ENCODE peak calls at places on chromosomes 11 and 22, in eight cellular contexts. R is lung, X is epithelial cell of proximal tubule, Z is HL-60, P is RWPE1, D is fibroblast of lung, Y is neural crest cell, N is lower leg skin. V is an unnamed sample.
A peak's percentile ranks its signal among the peaks of the same experiment; 100 is the strongest.

GRCh38 chr11:103845331-103845730 is 191.1 kb upstream of the DDI1 start:
- DNase-seq in Z (no peak), X (no peak), P (no peak), D (peak; percentile 57), Y (no peak), N (no peak), R (no peak), V (no peak)

GRCh38 chr11:119209186-119209585 is 3.0 kb downstream of the CBL start:
- DNase-seq in P (no peak), D (no peak), Z (no peak), N (no peak), X (no peak), Y (no peak), R (no peak), V (no peak)

GRCh38 chr11:72411623-72412532 is 22.5 kb downstream of the CLPB start:
- DNase-seq in R (no peak), P (no peak), Z (peak; percentile 79), N (peak; percentile 47), D (peak; percentile 19), Y (peak; percentile 21), X (no peak), V (no peak)

GRCh38 chr22:49297286-49297870 is 530.3 kb downstream of the BRD1 start:
- DNase-seq in D (no peak), X (no peak), N (no peak), R (no peak), Z (no peak), P (no peak), Y (no peak), V (peak; percentile 80)

GRCh38 chr11:113796663-113797259 is 17.2 kb downstream of the CLDN25 start:
- DNase-seq in Z (peak; percentile 20), D (peak; percentile 29), P (peak; percentile 53), X (no peak), Y (peak; percentile 13), N (no peak), R (no peak), V (no peak)

GRCh38 chr11:82899957-82900276 is 313 bp downstream of the PRCP start:
- DNase-seq in Z (no peak), R (no peak), D (peak; percentile 6), N (no peak), X (no peak), Y (no peak), P (no peak), V (no peak)

GRCh38 chr22:46198274-46198673 is 47.9 kb downstream of the PPARA start:
- DNase-seq in P (no peak), D (no peak), N (no peak), Y (no peak), X (no peak), Z (no peak), R (no peak), V (no peak)

GRCh38 chr11:72091292-72091691 is 10.6 kb downstream of the LRRC51 start:
- DNase-seq in P (peak; percentile 75), R (peak; percentile 79), Z (peak; percentile 93), X (no peak), Y (peak; percentile 58), D (peak; percentile 41), N (peak; percentile 71), V (no peak)

GRCh38 chr11:12542186-12542935 is 131.9 kb upstream of the TEAD1 start:
- DNase-seq in X (no peak), Y (no peak), R (no peak), Z (no peak), D (no peak), P (no peak), N (no peak), V (peak; percentile 73)

GRCh38 chr11:12540913-12541587 is 133.2 kb upstream of the TEAD1 start:
- DNase-seq in Z (no peak), P (peak; percentile 40), Y (no peak), R (no peak), X (no peak), N (no peak), D (peak; percentile 96), V (peak; percentile 80)

GRCh38 chr11:12539570-12539969 is 134.7 kb upstream of the TEAD1 start:
- DNase-seq in Y (no peak), P (peak; percentile 86), Z (no peak), D (peak; percentile 94), X (no peak), R (no peak), N (no peak), V (no peak)

GRCh38 chr11:12540075-12540685 is 134.0 kb upstream of the TEAD1 start:
- DNase-seq in P (no peak), Z (no peak), X (no peak), R (no peak), N (no peak), Y (no peak), D (peak; percentile 75), V (peak; percentile 46)

DNA sequence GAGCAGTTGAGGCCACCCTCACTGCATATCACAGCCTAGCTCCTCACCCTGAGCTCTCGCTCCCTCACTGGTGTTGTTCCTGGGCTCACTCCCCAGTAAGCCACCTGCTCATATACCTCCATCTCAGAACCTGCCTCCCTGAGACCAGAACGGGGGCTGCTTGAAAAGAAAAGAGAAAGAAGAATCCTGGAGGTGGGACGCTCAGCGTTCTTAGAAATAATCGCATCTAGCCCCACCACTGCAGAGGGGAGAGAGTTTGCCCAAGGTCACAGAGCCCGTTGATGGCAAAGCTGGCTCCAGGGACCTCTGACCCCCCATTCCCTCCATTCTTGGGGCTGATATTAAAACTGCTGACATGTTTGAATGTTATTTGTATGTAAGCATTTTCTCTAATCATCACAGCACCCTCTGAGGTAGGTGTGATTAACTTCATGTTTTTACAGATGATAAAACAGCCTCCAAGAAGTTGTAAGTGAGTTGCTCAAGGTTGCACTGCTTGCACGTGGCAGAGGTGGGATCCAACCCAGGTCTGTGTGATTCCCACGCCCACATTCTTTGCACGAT is 132.6 kb upstream of the TEAD1 start:
- DNase-seq in N (no peak), D (no peak), R (no peak), X (no peak), P (no peak), Y (no peak), Z (no peak), V (peak; percentile 64)
- TF ChIP-seq CTCF in N (no peak), D (no peak), R (no peak), X (no peak), P (no peak), Y (no peak), Z (no peak), V (no peak)

GRCh38 chr11:1875093-1875785 is 16.5 kb downstream of the PRR33 start:
- DNase-seq in N (no peak), P (no peak), Y (no peak), Z (no peak), D (no peak), R (no peak), X (no peak), V (no peak)

GRCh38 chr11:1878134-1879031 is 13.3 kb downstream of the PRR33 start:
- DNase-seq in P (no peak), Z (no peak), R (no peak), Y (no peak), N (no peak), D (no peak), X (no peak), V (no peak)

GRCh38 chr11:1877211-1878133 is 14.2 kb downstream of the PRR33 start:
- DNase-seq in N (no peak), R (no peak), D (peak; percentile 16), P (peak; percentile 46), Y (no peak), Z (no peak), X (no peak), V (no peak)

GRCh38 chr11:1874406-1875092 is 17.1 kb downstream of the PRR33 start:
- DNase-seq in R (no peak), P (no peak), X (no peak), Z (no peak), N (no peak), Y (no peak), D (no peak), V (no peak)

GRCh38 chr11:1876361-1877063 is 15.2 kb downstream of the PRR33 start:
- DNase-seq in D (peak; percentile 21), P (peak; percentile 19), R (no peak), X (no peak), Z (peak; percentile 25), N (no peak), Y (peak; percentile 60), V (no peak)
- TF ChIP-seq CTCF in D (peak; percentile 36), P (peak; percentile 75), R (no peak), X (peak; percentile 52), Z (peak; percentile 52), N (no peak), Y (peak; percentile 57), V (peak; percentile 66)

DNA sequence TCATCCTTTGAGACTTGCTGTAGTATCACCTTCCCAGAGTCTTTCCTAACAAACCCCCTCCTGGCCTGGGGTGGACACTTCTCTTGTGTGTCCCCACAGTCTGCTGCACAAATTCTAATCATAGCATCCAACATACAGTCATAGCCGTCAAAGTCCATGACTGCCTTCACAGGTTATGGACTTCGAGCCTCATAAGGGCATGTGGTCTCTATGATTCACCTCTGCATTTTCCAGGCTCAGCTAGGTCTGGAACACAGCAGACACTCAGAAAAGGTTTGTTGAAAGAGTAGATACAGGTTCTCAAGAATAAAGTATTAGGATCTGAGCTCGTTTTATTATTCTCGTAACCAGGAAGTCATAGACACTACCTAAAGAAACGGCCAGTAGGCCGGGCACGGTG is 13.2 kb upstream of the SCUBE2 start:
- DNase-seq in N (no peak), P (no peak), Z (no peak), D (no peak), R (no peak), X (no peak), Y (no peak), V (no peak)
- TF ChIP-seq CTCF in N (no peak), P (no peak), Z (no peak), D (no peak), R (no peak), X (no peak), Y (no peak), V (no peak)

GRCh38 chr11:29336727-29337212 is 680.1 kb downstream of the KCNA4 start:
- DNase-seq in N (no peak), R (no peak), D (peak; percentile 89), X (no peak), P (no peak), Y (no peak), Z (no peak), V (no peak)

GRCh38 chr11:29328961-29329441 is 687.8 kb downstream of the KCNA4 start:
- DNase-seq in D (peak; percentile 87), Y (no peak), R (no peak), Z (peak; percentile 2), P (peak; percentile 45), N (no peak), X (no peak), V (no peak)

GRCh38 chr11:29334781-29335140 is 682.1 kb downstream of the KCNA4 start:
- DNase-seq in N (no peak), R (no peak), Y (no peak), D (no peak), P (no peak), Z (no peak), X (no peak), V (no peak)

DNA sequence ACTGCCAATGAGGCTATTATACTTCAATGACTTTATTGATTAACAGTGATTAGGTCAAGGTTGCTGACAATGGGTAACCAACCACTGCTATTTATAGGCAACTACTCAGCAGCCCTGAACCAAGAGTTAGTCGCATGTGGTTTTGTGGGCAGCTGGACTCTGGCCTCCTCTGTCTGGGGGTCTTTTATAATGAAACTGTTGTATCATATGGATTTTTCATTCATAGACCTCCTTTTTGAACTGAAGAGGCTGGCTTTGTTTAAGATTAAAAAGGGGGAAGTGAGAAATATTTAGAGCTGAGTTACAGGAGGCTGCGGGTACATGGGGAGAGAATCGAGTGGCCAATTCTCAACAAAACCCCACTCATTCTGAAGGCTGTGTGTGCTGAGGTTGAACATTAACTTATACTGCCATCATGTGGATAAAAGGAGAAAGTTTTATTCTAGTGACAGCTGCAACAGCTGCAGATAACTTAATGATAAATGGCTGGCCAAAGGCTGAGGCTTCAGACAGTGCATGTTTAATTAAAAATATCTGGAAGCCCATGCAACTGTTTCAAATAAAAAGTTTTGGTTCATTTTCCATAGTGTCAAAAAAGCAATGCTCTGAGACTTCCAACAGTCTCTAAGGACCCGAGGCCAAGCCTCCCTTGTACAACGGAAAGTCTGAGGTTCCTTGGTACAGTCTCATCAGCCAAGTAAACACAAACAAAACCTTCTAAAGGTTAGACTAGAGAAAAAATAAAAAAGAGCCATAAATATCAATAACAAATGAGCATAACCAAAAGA is 682.6 kb downstream of the KCNA4 start:
- DNase-seq in D (peak; percentile 74), R (no peak), Z (no peak), Y (no peak), N (no peak), P (peak; percentile 43), X (no peak), V (no peak)
- TF ChIP-seq CTCF in D (peak; percentile 50), R (no peak), Z (no peak), Y (peak; percentile 75), N (no peak), P (peak; percentile 43), X (peak; percentile 61), V (peak; percentile 67)

V was measured in osteocyte.